ENCODE peak calls at places on chromosomes 7 and 10, in seven cellular contexts. T is activated CD8-positive, alpha-beta memory T cell treated with anti-CD3 and anti-CD28 coated beads for 24 hours; G is ELR; M is SK-N-SH; Y is endothelial cell; E is testis; X is sciatic nerve. P is an unnamed sample.

GRCh38 chr10:46229144-46229563 is 57.6 kb upstream of the ANTXRL start:
- DNase-seq in M (peak), G (peak), E (peak), X (no peak), Y (peak), T (peak), P (peak)

GRCh38 chr7:106772655-106773108 is 92.4 kb upstream of the PIK3CG start:
- DNase-seq in T (no peak), Y (no peak), E (no peak), G (peak), X (no peak), M (no peak), P (no peak)

GRCh38 chr10:86003201-86003621 is 363.4 kb downstream of the GRID1 start:
- DNase-seq in X (no peak), T (no peak), G (no peak), Y (no peak), M (no peak), E (no peak), P (no peak)

GRCh38 chr7:117010375-117011133 is 57.3 kb downstream of the ST7 start:
- DNase-seq in Y (no peak), E (no peak), G (peak), X (no peak), M (no peak), T (no peak), P (no peak)

GRCh38 chr10:62348029-62348428 is 26.1 kb upstream of the ZNF365 start:
- DNase-seq in E (no peak), M (no peak), G (peak), T (no peak), X (no peak), Y (no peak), P (no peak)

GRCh38 chr7:2175514-2175913 is 57.2 kb downstream of the MAD1L1 start:
- DNase-seq in E (peak), X (no peak), Y (no peak), M (peak), G (peak), T (no peak), P (no peak)

GRCh38 chr7:101435461-101436225 is 73.0 kb downstream of the COL26A1 start:
- DNase-seq in X (no peak), G (no peak), E (no peak), T (no peak), M (peak), Y (no peak), P (no peak)

GRCh38 chr7:95859434-95859833 is 87.1 kb downstream of the DYNC1I1 start:
- DNase-seq in M (peak), T (no peak), Y (no peak), G (peak), E (no peak), X (no peak), P (no peak)

GRCh38 chr10:29951441-29951931 is 107.9 kb downstream of the JCAD start:
- DNase-seq in G (peak), M (no peak), X (no peak), T (no peak), Y (no peak), E (no peak), P (no peak)

GRCh38 chr10:72034040-72034499 is 54.3 kb downstream of the SPOCK2 start:
- DNase-seq in G (no peak), M (no peak), T (no peak), X (no peak), Y (no peak), E (no peak), P (no peak)

GRCh38 chr7:37097983-37098382 is 350.7 kb downstream of the ELMO1 start:
- DNase-seq in G (no peak), X (no peak), T (no peak), M (no peak), E (no peak), Y (no peak), P (no peak)

GRCh38 chr10:34696423-34696822 is 118.7 kb downstream of the PARD3 start:
- DNase-seq in M (no peak), Y (no peak), X (no peak), G (peak), T (no peak), E (no peak), P (no peak)

GRCh38 chr7:945147-945555 is 9.3 kb downstream of the ADAP1 start:
- DNase-seq in Y (no peak), E (no peak), T (no peak), M (no peak), G (no peak), X (no peak), P (no peak)

GRCh38 chr7:136114966-136115762 is 138.0 kb upstream of the MTPN start:
- DNase-seq in Y (peak), G (peak), E (peak), M (peak), T (peak), X (no peak), P (peak)

GRCh38 chr10:35428521-35428920 is 92.2 kb downstream of the CCNY start:
- DNase-seq in X (no peak), G (no peak), E (no peak), Y (no peak), M (no peak), T (no peak), P (no peak)

GRCh38 chr10:124227306-124228016 is 134.1 kb upstream of the CHST15 start:
- DNase-seq in Y (no peak), E (no peak), M (no peak), X (no peak), T (no peak), G (no peak), P (no peak)

GRCh38 chr7:32228601-32229000 is 158.4 kb upstream of the PDE1C start:
- DNase-seq in T (no peak), Y (no peak), E (no peak), G (no peak), X (no peak), M (no peak), P (no peak)

GRCh38 chr7:83415840-83416239 is 233.1 kb downstream of the SEMA3E start:
- DNase-seq in M (no peak), G (no peak), T (no peak), Y (no peak), X (no peak), E (no peak), P (no peak)

GRCh38 chr10:62805139-62806092 is 896 bp downstream of the ADO start:
- DNase-seq in M (peak), X (peak), E (peak), G (peak), T (peak), Y (peak), P (no peak)

GRCh38 chr7:13411641-13412040 is 577.8 kb downstream of the ETV1 start:
- DNase-seq in Y (no peak), E (no peak), X (no peak), G (no peak), M (no peak), T (no peak), P (peak)

GRCh38 chr10:85902046-85902445 is 464.5 kb downstream of the GRID1 start:
- DNase-seq in M (no peak), E (no peak), Y (no peak), T (no peak), X (no peak), G (no peak), P (no peak)

GRCh38 chr10:62159357-62159756 is 109.3 kb downstream of the RTKN2 start:
- DNase-seq in Y (no peak), G (peak), M (no peak), T (no peak), E (no peak), X (no peak), P (no peak)

GRCh38 chr7:86942995-86943394 is 116.5 kb downstream of the ELAPOR2 start:
- DNase-seq in X (no peak), M (no peak), E (no peak), Y (no peak), G (no peak), T (no peak), P (no peak)

GRCh38 chr10:132392811-132393694 is 3.9 kb upstream of the PWWP2B start:
- DNase-seq in T (no peak), G (peak), E (no peak), M (no peak), X (peak), Y (no peak), P (no peak)

GRCh38 chr7:69591805-69592204 is 6.5 kb upstream of the AUTS2 start:
- DNase-seq in X (no peak), M (no peak), Y (no peak), E (no peak), T (no peak), G (no peak), P (no peak)

GRCh38 chr7:108149119-108149518 is 19.0 kb upstream of the LAMB4 start:
- DNase-seq in E (no peak), X (no peak), M (no peak), T (no peak), G (no peak), Y (no peak), P (no peak)

GRCh38 chr7:16204953-16205352 is 216.4 kb downstream of the CRPPA start:
- DNase-seq in T (no peak), M (no peak), Y (no peak), G (no peak), E (no peak), X (no peak), P (no peak)

GRCh38 chr7:13031481-13031880 is 344.0 kb downstream of the ARL4A start:
- DNase-seq in X (no peak), Y (no peak), G (peak), T (no peak), E (no peak), M (no peak), P (no peak)

GRCh38 chr10:44902838-44903545 is 8.1 kb upstream of the TMEM72 start:
- DNase-seq in G (no peak), Y (no peak), M (no peak), T (no peak), X (no peak), E (no peak), P (no peak)

GRCh38 chr7:106062006-106062405 is 50.1 kb downstream of the SYPL1 start:
- DNase-seq in X (no peak), T (no peak), E (no peak), M (no peak), Y (no peak), G (no peak), P (no peak)

GRCh38 chr10:132002004-132002403 is 20.3 kb upstream of the BNIP3 start:
- DNase-seq in Y (no peak), X (no peak), M (no peak), T (no peak), E (no peak), G (no peak), P (no peak)

GRCh38 chr7:120898710-120899499 is 41.0 kb upstream of the TSPAN12 start:
- DNase-seq in T (no peak), M (no peak), Y (no peak), E (no peak), G (no peak), X (no peak), P (no peak)

GRCh38 chr10:13535346-13535745 is 6.5 kb upstream of the BEND7 start:
- DNase-seq in G (no peak), E (no peak), M (no peak), T (no peak), Y (no peak), X (no peak), P (no peak)

P was measured in NCI-H1694 treated with DMSO at 0.1 percent for 48 hours.